ENCODE peak calls at places on chromosomes 12 and 14, in ten cellular contexts. H is RWPE1; C is psoas muscle; F is Calu3; I is foreskin fibroblast; L is astrocyte of the cerebellum; W is CD8-positive, alpha-beta T cell; X is endothelial cell; A is uterus; N is cardiac fibroblast. P is an unnamed sample.

GRCh38 chr12:104347374-104348075 is 44.0 kb downstream of the EID3 start:
- DNase-seq in X (no peak), A (no peak), N (no peak), H (no peak), C (no peak), F (no peak), I (peak), W (no peak), L (no peak), P (no peak)

GRCh38 chr12:6074394-6074793 is 50.1 kb downstream of the VWF start:
- DNase-seq in W (no peak), A (no peak), N (no peak), C (no peak), L (no peak), X (no peak), I (no peak), F (no peak), H (no peak), P (no peak)

GRCh38 chr12:56346663-56347062 is 8.0 kb downstream of the IL23A start:
- DNase-seq in L (no peak), X (no peak), W (no peak), C (no peak), A (no peak), I (no peak), N (no peak), H (no peak), F (no peak), P (no peak)

GRCh38 chr14:101889898-101890297 is 74.5 kb upstream of the DYNC1H1 start:
- DNase-seq in H (no peak), L (no peak), C (no peak), F (no peak), X (no peak), N (peak), W (no peak), A (no peak), I (peak), P (no peak)

GRCh38 chr12:93786669-93787397 is 109.7 kb downstream of the CRADD start:
- DNase-seq in C (no peak), A (no peak), H (no peak), F (no peak), W (no peak), L (no peak), N (no peak), I (peak), X (no peak), P (no peak)

GRCh38 chr12:39824505-39825198 is 205.0 kb upstream of the ABCD2 start:
- DNase-seq in N (peak), X (no peak), L (no peak), C (no peak), H (no peak), F (no peak), A (no peak), W (no peak), I (no peak), P (no peak)

GRCh38 chr12:13175499-13175898 is 21.0 kb upstream of the EMP1 start:
- DNase-seq in X (no peak), I (peak), C (no peak), W (no peak), F (no peak), N (peak), L (no peak), A (no peak), H (peak), P (no peak)

GRCh38 chr14:99968156-99968920 is 96.9 kb upstream of the EVL start:
- DNase-seq in L (peak), F (no peak), C (no peak), A (peak), W (no peak), H (no peak), N (peak), I (peak), X (no peak), P (no peak)

GRCh38 chr12:117111386-117112267 is 12.4 kb upstream of the TESC start:
- DNase-seq in X (no peak), L (no peak), F (no peak), C (no peak), H (no peak), A (no peak), I (no peak), W (no peak), N (no peak), P (no peak)

GRCh38 chr12:91883811-91884210 is 261.8 kb downstream of the BTG1 start:
- DNase-seq in C (no peak), H (no peak), W (no peak), A (no peak), X (no peak), L (no peak), N (no peak), I (no peak), F (no peak), P (no peak)

GRCh38 chr12:92196368-92196767 is 50.7 kb upstream of the BTG1 start:
- DNase-seq in F (no peak), X (no peak), C (no peak), A (no peak), N (no peak), H (no peak), I (no peak), L (no peak), W (no peak), P (no peak)

GRCh38 chr12:40127408-40127807 is 21.5 kb upstream of the SLC2A13 start:
- DNase-seq in H (no peak), F (no peak), N (no peak), A (no peak), C (no peak), I (no peak), L (no peak), W (no peak), X (no peak), P (no peak)

GRCh38 chr12:93979189-93979588 is 169.2 kb upstream of the PLXNC1 start:
- DNase-seq in F (no peak), C (no peak), X (peak), W (no peak), A (peak), N (peak), I (peak), H (no peak), L (no peak), P (no peak)

GRCh38 chr14:63164108-63164683 is 40.0 kb upstream of the RHOJ start:
- DNase-seq in C (no peak), A (no peak), N (no peak), I (no peak), H (no peak), X (no peak), W (no peak), F (peak), L (no peak), P (no peak)

GRCh38 chr12:55742719-55743130 is at the start of gene GDF11:
- DNase-seq in X (no peak), F (peak), N (peak), H (peak), W (peak), L (no peak), I (peak), C (peak), A (peak), P (peak)

GRCh38 chr12:130164931-130165330 is 2.7 kb downstream of the FZD10 start:
- DNase-seq in H (no peak), A (no peak), L (no peak), W (no peak), F (no peak), I (no peak), C (no peak), N (no peak), X (no peak), P (no peak)

GRCh38 chr12:46378530-46378929 is 6.0 kb upstream of the SLC38A2 start:
- DNase-seq in C (no peak), H (no peak), X (no peak), N (no peak), W (no peak), L (no peak), A (no peak), F (no peak), I (no peak), P (no peak)

GRCh38 chr12:109517619-109518018 is 40.2 kb downstream of the UBE3B start:
- DNase-seq in H (no peak), C (no peak), L (no peak), I (no peak), N (no peak), F (no peak), W (no peak), A (no peak), X (no peak), P (no peak)

GRCh38 chr14:35822501-35822900 is 3.6 kb upstream of the BRMS1L start:
- DNase-seq in F (no peak), C (no peak), H (no peak), N (no peak), X (no peak), L (no peak), W (no peak), A (no peak), I (no peak), P (no peak)

GRCh38 chr12:52515927-52516831 is 4.0 kb downstream of the KRT5 start:
- DNase-seq in W (no peak), L (no peak), A (no peak), C (no peak), F (no peak), X (no peak), I (no peak), H (no peak), N (peak), P (no peak)

GRCh38 chr12:131457331-131458047 is 253.4 kb upstream of the SFSWAP start:
- DNase-seq in L (no peak), N (no peak), F (no peak), A (no peak), I (no peak), H (no peak), C (no peak), W (no peak), X (no peak), P (no peak)

GRCh38 chr12:131402781-131403396 is 308.0 kb upstream of the SFSWAP start:
- DNase-seq in C (no peak), N (no peak), F (no peak), H (no peak), A (no peak), I (no peak), X (no peak), L (no peak), W (no peak), P (no peak)

GRCh38 chr14:24260780-24261157 is 2.2 kb downstream of the TGM1 start:
- DNase-seq in F (no peak), W (no peak), H (no peak), N (no peak), C (no peak), I (no peak), X (no peak), L (no peak), A (no peak), P (no peak)

GRCh38 chr12:27385756-27386155 is 53.1 kb downstream of the BMAL2 start:
- DNase-seq in A (no peak), H (no peak), L (no peak), F (no peak), X (no peak), N (no peak), I (no peak), C (no peak), W (no peak), P (no peak)

GRCh38 chr12:24838531-24838950 is 110.4 kb downstream of the BCAT1 start:
- DNase-seq in H (no peak), I (peak), X (no peak), L (peak), C (peak), A (peak), N (peak), W (no peak), F (no peak), P (no peak)

GRCh38 chr12:122921917-122922316 is 26.0 kb upstream of the VPS37B start:
- DNase-seq in I (peak), C (no peak), H (no peak), X (no peak), L (no peak), F (no peak), W (no peak), N (no peak), A (no peak), P (no peak)

GRCh38 chr14:81176224-81176623 is 44.5 kb downstream of the GTF2A1 start:
- DNase-seq in W (no peak), H (no peak), L (no peak), N (no peak), X (no peak), I (no peak), C (peak), A (no peak), F (no peak), P (no peak)

GRCh38 chr12:89247962-89248361 is 104.3 kb downstream of the DUSP6 start:
- DNase-seq in X (no peak), I (peak), C (no peak), F (no peak), A (no peak), L (no peak), W (no peak), H (no peak), N (no peak), P (no peak)

GRCh38 chr12:125276567-125276966 is 211.3 kb downstream of the AACS start:
- DNase-seq in X (no peak), W (no peak), C (no peak), L (no peak), F (no peak), N (no peak), A (no peak), H (no peak), I (no peak), P (no peak)

GRCh38 chr14:101372894-101373640 is 188.2 kb upstream of the DIO3 start:
- DNase-seq in C (no peak), W (no peak), F (no peak), X (no peak), H (no peak), A (no peak), L (no peak), N (no peak), I (no peak), P (no peak)

GRCh38 chr14:96585672-96586013 is 83.5 kb downstream of the PAPOLA start:
- DNase-seq in I (no peak), F (no peak), N (no peak), X (no peak), L (no peak), A (no peak), C (no peak), W (no peak), H (no peak), P (no peak)

GRCh38 chr12:66117242-66117641 is 13.3 kb downstream of the LLPH start:
- DNase-seq in H (no peak), L (no peak), X (no peak), F (no peak), C (no peak), I (no peak), N (no peak), A (no peak), W (no peak), P (no peak)

GRCh38 chr14:80585506-80585835 is 356.1 kb downstream of the CEP128 start:
- DNase-seq in H (no peak), I (peak), W (no peak), C (no peak), N (peak), X (no peak), L (no peak), A (no peak), F (no peak), P (no peak)

DNA sequence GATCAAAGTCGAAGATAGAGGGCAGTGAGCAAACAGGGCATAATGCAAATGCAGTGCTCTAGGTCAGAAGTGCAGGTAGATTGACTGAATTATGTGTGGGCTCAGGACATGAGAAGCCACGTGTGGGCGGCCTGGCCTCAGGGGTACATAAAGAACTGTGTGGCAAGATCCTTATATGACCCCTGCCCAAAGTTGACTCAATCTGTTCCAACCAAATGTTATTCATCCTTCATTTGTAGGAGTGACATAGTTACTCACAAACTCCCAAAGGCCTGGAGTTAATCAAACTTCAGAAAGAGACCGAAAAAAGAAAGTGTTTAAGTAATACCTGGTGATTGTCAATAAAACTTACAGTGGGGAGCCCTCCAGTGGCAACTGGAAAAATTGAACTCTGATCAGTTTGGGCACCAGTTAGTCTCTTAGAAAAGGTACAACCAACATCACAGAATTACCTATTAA is 150.4 kb upstream of the FAR2 start:
- DNase-seq in X (peak), N (peak), I (peak), C (no peak), A (peak), L (peak), H (peak), F (peak), W (no peak), P (peak)
- TF ChIP-seq CTCF in X (peak), N (peak), I (peak), C (peak), A (peak), L (peak), H (peak), F (peak), W (no peak), P (peak)

DNA sequence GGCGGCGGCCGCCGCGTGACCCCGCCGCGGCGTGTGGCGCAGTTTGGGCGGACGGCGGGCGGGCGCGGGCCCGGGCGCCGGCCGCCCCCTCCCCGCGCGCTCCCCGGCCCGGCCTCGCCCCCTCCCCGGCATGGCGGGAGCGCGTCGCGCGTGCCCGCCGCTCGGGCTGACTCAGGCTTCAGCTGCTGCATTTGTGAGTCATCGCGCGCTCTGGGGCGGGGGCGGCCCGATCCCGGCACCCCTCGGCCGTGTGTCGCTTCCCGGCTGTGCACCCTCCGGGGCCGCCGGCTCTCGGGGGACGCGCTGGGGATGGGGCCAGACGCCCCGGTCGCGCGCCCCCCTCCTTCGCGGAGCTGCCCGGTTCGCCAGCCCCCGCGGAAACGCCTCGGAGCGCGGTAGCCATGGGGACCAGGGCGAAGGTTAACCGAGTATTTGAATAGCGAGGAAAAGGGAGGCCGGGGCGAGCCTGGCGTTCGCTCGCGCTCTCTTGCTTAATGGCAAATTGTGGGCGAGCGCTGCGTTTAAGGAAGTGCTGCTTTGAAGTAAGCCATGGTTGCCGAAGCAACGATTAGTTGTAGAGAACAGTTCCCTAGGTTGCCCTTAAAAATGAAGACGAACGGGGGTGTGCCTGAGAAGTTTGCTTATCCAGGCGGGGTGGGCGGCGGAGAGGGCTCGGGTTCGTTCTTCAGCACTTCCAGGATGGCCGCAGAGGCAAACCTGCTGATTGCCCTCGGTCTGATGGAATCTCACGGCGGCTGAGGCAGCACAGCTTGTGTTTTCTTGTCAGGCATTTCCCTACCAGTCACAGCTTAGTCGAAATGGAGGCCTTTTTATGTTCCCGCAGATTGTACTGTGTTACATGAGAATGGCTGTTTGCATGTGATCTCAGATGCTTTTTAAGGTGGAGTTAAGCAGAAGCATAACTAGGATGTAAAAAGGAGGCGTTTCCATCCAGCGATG is 887 bp downstream of the EIF5 start:
- DNase-seq in A (peak), I (peak), F (peak), L (peak), X (peak), N (peak), W (peak), H (peak), C (peak), P (peak)
- TF ChIP-seq CTCF in A (no peak), I (no peak), F (no peak), L (no peak), X (no peak), N (no peak), W (no peak), H (no peak), C (no peak), P (no peak)

GRCh38 chr14:22220427-22220826 is 368.6 kb downstream of the DAD1 start:
- DNase-seq in W (no peak), F (no peak), H (peak), L (peak), X (no peak), N (peak), I (no peak), A (no peak), C (no peak), P (no peak)

GRCh38 chr14:22226381-22226780 is 362.6 kb downstream of the DAD1 start:
- DNase-seq in F (peak), A (no peak), H (peak), C (no peak), I (no peak), N (no peak), X (no peak), L (no peak), W (peak), P (no peak)

GRCh38 chr14:22225526-22226133 is 363.4 kb downstream of the DAD1 start:
- DNase-seq in L (peak), F (no peak), I (no peak), W (no peak), C (no peak), A (no peak), N (peak), H (peak), X (no peak), P (no peak)

GRCh38 chr14:22218729-22219128 is 370.3 kb downstream of the DAD1 start:
- DNase-seq in A (no peak), X (no peak), N (no peak), I (no peak), C (no peak), F (no peak), H (no peak), L (no peak), W (no peak), P (no peak)

DNA sequence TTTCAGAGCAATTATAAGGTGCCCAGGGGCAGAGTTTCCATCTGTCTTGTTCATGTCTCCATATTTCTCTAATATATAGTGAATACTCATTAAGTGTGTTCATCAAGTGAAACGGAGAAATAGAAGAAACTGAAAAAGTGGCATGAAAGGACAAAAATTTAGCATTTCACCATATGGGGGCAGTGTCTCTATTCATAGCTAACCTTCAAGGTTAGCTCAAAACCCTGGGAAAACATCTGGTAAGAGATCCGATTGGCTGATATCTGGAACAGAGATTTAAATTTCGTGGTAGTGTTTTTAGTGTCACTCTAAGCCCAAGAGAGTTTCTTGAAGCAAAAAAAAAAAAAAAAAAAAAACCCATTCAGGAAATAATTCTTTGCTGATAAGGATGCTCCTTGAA is 367.5 kb downstream of the DAD1 start:
- DNase-seq in W (no peak), X (no peak), L (no peak), A (no peak), I (no peak), H (peak), C (no peak), F (peak), N (peak), P (no peak)
- TF ChIP-seq CTCF in W (no peak), X (no peak), L (peak), A (no peak), I (peak), H (peak), C (no peak), F (no peak), N (peak), P (no peak)

DNA sequence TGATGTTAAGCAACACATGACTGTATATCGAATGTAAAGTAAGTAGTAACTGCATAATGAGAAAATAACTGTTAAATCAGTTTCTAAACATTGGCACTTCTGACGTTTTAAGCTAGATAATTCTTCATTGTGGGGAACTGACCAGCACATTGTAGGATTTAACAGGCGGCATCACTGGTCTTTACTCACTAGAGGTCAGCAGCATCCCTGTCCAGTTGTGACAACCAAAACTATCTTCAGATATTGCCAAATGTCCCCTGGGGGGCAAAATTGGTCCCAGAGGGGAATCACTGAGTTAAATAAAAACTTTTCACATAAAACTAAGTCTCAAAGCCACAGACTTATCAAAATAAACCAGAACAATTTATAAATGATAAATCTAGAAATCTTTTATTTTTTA is 65.3 kb downstream of the BLTP3B start:
- DNase-seq in H (no peak), X (no peak), W (no peak), F (no peak), N (peak), A (no peak), C (no peak), I (peak), L (no peak), P (no peak)
- TF ChIP-seq CTCF in H (peak), X (no peak), W (no peak), F (no peak), N (peak), A (no peak), C (peak), I (peak), L (peak), P (no peak)